ENCODE peak calls at places on chromosomes 12 and 14, in four cellular contexts. One of them, this sample, is unnamed. For H3K27me3, the result is how much of the 10 kb centered on the place peaks cover.

GRCh38 chr12:56338643-56339422 is at the start of gene IL23A:
- DNase-seq in left ventricle myocardium inferior: no peak
- DNase-seq in heart right ventricle: no peak
- DNase-seq in pancreas: no peak
- DNase-seq in this sample: peak

GRCh38 chr14:22598896-22599244 is 770 bp downstream of the ABHD4 start:
- DNase-seq in left ventricle myocardium inferior: no peak
- DNase-seq in heart right ventricle: no peak
- DNase-seq in pancreas: peak
- DNase-seq in this sample: no peak

GRCh38 chr14:59281613-59282012 is 93.1 kb downstream of the DAAM1 start:
- DNase-seq in left ventricle myocardium inferior: no peak
- DNase-seq in heart right ventricle: no peak
- DNase-seq in pancreas: no peak
- DNase-seq in this sample: no peak

GRCh38 chr14:35867280-35867629 is 41.1 kb downstream of the BRMS1L start:
- DNase-seq in left ventricle myocardium inferior: no peak
- DNase-seq in heart right ventricle: no peak
- DNase-seq in pancreas: no peak
- DNase-seq in this sample: no peak

GRCh38 chr14:103542545-103543088 is 13.6 kb downstream of the TRMT61A start:
- DNase-seq in left ventricle myocardium inferior: peak
- DNase-seq in heart right ventricle: peak
- DNase-seq in pancreas: peak
- DNase-seq in this sample: no peak

GRCh38 chr12:11922361-11922760 is 148.4 kb upstream of the BCL2L14 start:
- DNase-seq in left ventricle myocardium inferior: no peak
- DNase-seq in heart right ventricle: no peak
- DNase-seq in pancreas: no peak
- DNase-seq in this sample: no peak

GRCh38 chr12:67578976-67579661 is 69.4 kb upstream of the DYRK2 start:
- DNase-seq in left ventricle myocardium inferior: no peak
- DNase-seq in heart right ventricle: no peak
- DNase-seq in pancreas: no peak
- DNase-seq in this sample: no peak

GRCh38 chr12:64706366-64706765 is 52.8 kb downstream of the GNS start:
- DNase-seq in left ventricle myocardium inferior: no peak
- DNase-seq in heart right ventricle: no peak
- DNase-seq in pancreas: no peak
- DNase-seq in this sample: no peak

GRCh38 chr14:103536693-103537092 is 7.7 kb downstream of the TRMT61A start:
- DNase-seq in left ventricle myocardium inferior: no peak
- DNase-seq in heart right ventricle: no peak
- DNase-seq in pancreas: no peak
- DNase-seq in this sample: no peak

GRCh38 chr12:115362319-115362976 is 678.5 kb upstream of the TBX3 start:
- DNase-seq in left ventricle myocardium inferior: no peak
- DNase-seq in heart right ventricle: no peak
- DNase-seq in pancreas: no peak
- DNase-seq in this sample: no peak

GRCh38 chr14:66017960-66018359 is 468.2 kb upstream of the CCDC196 start:
- DNase-seq in left ventricle myocardium inferior: no peak
- DNase-seq in heart right ventricle: no peak
- DNase-seq in pancreas: no peak
- DNase-seq in this sample: no peak

GRCh38 chr14:99562848-99563748 is 40.9 kb downstream of the CCDC85C start:
- DNase-seq in left ventricle myocardium inferior: peak
- DNase-seq in heart right ventricle: peak
- DNase-seq in pancreas: peak
- DNase-seq in this sample: peak

GRCh38 chr12:115771601-115772000 is 505.9 kb downstream of the MED13L start:
- DNase-seq in left ventricle myocardium inferior: no peak
- DNase-seq in heart right ventricle: no peak
- DNase-seq in pancreas: no peak
- DNase-seq in this sample: no peak

GRCh38 chr12:110501378-110501721 is 561 bp downstream of the VPS29 start:
- DNase-seq in left ventricle myocardium inferior: no peak
- DNase-seq in heart right ventricle: no peak
- DNase-seq in pancreas: no peak
- DNase-seq in this sample: no peak

GRCh38 chr12:45989277-45989856 is 1.0 kb downstream of the SCAF11 start:
- DNase-seq in left ventricle myocardium inferior: no peak
- DNase-seq in heart right ventricle: no peak
- DNase-seq in pancreas: no peak
- DNase-seq in this sample: peak

GRCh38 chr12:47491516-47491915 is 214.3 kb downstream of the RPAP3 start:
- DNase-seq in left ventricle myocardium inferior: no peak
- DNase-seq in heart right ventricle: no peak
- DNase-seq in pancreas: no peak
- DNase-seq in this sample: no peak

GRCh38 chr14:75128596-75128990 is 1.7 kb upstream of the NEK9 start:
- DNase-seq in left ventricle myocardium inferior: no peak
- DNase-seq in heart right ventricle: no peak
- DNase-seq in pancreas: no peak
- DNase-seq in this sample: no peak

GRCh38 chr14:65356327-65356836 is 56.1 kb upstream of the FUT8 start:
- DNase-seq in left ventricle myocardium inferior: no peak
- DNase-seq in heart right ventricle: no peak
- DNase-seq in pancreas: no peak
- DNase-seq in this sample: no peak

GRCh38 chr12:128449146-128449894 is 182.3 kb downstream of the TMEM132C start:
- DNase-seq in left ventricle myocardium inferior: no peak
- DNase-seq in heart right ventricle: no peak
- DNase-seq in pancreas: no peak
- DNase-seq in this sample: no peak

GRCh38 chr12:118371354-118372282 is 1.1 kb downstream of the TAOK3 start:
- DNase-seq in left ventricle myocardium inferior: peak
- DNase-seq in heart right ventricle: peak
- DNase-seq in pancreas: peak
- DNase-seq in this sample: peak

GRCh38 chr14:31371651-31372050 is 48.7 kb downstream of the HEATR5A start:
- DNase-seq in left ventricle myocardium inferior: no peak
- DNase-seq in heart right ventricle: no peak
- DNase-seq in pancreas: no peak
- DNase-seq in this sample: no peak

GRCh38 chr14:63650336-63650952 is 8.8 kb upstream of the WDR89 start:
- DNase-seq in left ventricle myocardium inferior: no peak
- DNase-seq in heart right ventricle: no peak
- DNase-seq in pancreas: peak
- DNase-seq in this sample: no peak

GRCh38 chr12:28872654-28873268 is 276.3 kb upstream of the FAR2 start:
- DNase-seq in left ventricle myocardium inferior: no peak
- DNase-seq in heart right ventricle: peak
- DNase-seq in pancreas: peak
- DNase-seq in this sample: peak

GRCh38 chr14:35341454-35342159 is 49.4 kb downstream of the PSMA6 start:
- DNase-seq in left ventricle myocardium inferior: peak
- DNase-seq in heart right ventricle: peak
- DNase-seq in pancreas: peak
- DNase-seq in this sample: peak

GRCh38 chr12:2559931-2560715 is 234.6 kb upstream of the FKBP4 start:
- DNase-seq in left ventricle myocardium inferior: no peak
- DNase-seq in heart right ventricle: no peak
- DNase-seq in pancreas: no peak
- DNase-seq in this sample: no peak

GRCh38 chr12:31644536-31644935 is 15.0 kb upstream of the ETFBKMT start:
- DNase-seq in left ventricle myocardium inferior: no peak
- DNase-seq in heart right ventricle: no peak
- DNase-seq in pancreas: no peak
- DNase-seq in this sample: no peak

GRCh38 chr14:95356245-95356850 is 36.6 kb upstream of the CLMN start:
- DNase-seq in left ventricle myocardium inferior: no peak
- DNase-seq in heart right ventricle: no peak
- DNase-seq in pancreas: no peak
- DNase-seq in this sample: no peak

GRCh38 chr14:100239840-100240724 is 1.1 kb downstream of the YY1 start:
- DNase-seq in left ventricle myocardium inferior: peak
- DNase-seq in heart right ventricle: peak
- DNase-seq in pancreas: peak
- DNase-seq in this sample: peak

GRCh38 chr14:78170203-78170602 is at the start of gene NRXN3:
- DNase-seq in left ventricle myocardium inferior: no peak
- DNase-seq in heart right ventricle: no peak
- DNase-seq in pancreas: no peak
- DNase-seq in this sample: no peak

GRCh38 chr12:64186789-64187188 is 35.3 kb downstream of the KICS2 start:
- DNase-seq in left ventricle myocardium inferior: no peak
- DNase-seq in heart right ventricle: no peak
- DNase-seq in pancreas: no peak
- DNase-seq in this sample: no peak

GRCh38 chr14:51849095-51849494 is 11.3 kb upstream of the GNG2 start:
- DNase-seq in left ventricle myocardium inferior: no peak
- DNase-seq in heart right ventricle: no peak
- DNase-seq in pancreas: no peak
- DNase-seq in this sample: no peak

GRCh38 chr12:20716037-20716436 is 20.9 kb downstream of the SLCO1C1 start:
- DNase-seq in left ventricle myocardium inferior: no peak
- DNase-seq in heart right ventricle: no peak
- DNase-seq in pancreas: no peak
- DNase-seq in this sample: no peak

DNA sequence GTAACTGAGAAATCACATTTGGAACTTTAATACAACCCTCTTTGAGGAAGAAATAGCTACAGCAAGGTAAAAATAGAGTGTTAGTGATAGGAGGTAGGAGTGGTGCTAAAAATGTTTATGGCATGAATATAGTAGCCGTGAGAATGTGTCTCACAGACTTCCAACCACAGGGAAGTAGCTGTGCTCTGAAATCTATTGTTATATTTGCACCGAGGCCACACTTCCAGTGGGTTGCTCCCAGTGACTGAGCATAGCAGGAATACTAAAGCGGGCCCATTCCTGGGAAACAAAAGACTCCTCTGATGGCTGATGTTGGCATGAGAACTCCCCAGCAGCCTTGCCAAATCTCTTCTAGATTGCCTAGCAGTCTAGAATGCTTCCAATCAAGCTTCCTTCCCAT is 174.1 kb upstream of the PLXNC1 start:
- DNase-seq in left ventricle myocardium inferior: no peak
- DNase-seq in heart right ventricle: no peak
- DNase-seq in pancreas: no peak
- DNase-seq in this sample: no peak
- H3K27ac ChIP-seq in left ventricle myocardium inferior: peak
- H3K27ac ChIP-seq in heart right ventricle: peak
- H3K27ac ChIP-seq in pancreas: no peak
- H3K27ac ChIP-seq in this sample: no peak

DNA sequence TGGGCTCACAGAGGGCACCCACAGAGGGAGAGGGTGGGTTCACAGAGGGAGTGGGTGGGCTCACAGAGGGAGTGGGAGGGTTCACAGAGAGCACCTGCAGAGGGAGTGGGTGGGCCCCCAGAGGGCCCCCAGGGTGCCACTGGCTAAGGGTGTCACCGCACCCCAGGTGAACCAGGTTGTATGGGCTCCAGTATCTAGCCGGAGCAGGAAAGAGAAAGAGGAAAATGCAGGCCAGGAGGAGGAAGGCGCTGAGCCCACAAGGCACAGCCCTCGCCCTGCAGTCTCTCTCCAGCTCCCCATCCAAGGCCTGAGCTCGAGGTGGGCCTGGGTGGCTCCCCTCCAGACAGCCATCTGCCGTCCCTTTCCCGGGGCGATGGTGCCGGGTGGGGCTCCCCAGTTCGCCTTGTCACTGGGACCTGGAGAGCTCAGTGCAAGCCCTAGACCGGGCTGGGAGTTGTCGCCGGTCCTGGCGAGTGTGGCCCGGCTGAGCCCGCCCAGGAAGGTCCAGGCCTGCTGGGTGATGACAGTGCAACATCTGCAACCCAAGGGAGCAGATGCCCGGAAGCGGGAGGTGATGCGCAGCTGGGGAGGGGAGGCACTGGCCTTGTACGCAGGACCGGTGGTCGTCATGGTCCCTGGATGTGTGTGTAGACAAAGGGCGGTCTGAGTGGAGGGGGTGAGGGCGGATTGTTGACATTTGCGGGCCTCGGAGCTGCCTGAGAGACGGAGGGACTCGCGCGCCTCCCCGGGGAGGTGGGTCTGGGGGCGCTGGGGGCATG is 760 bp downstream of the TMEM179 start:
- DNase-seq in left ventricle myocardium inferior: no peak
- DNase-seq in heart right ventricle: no peak
- DNase-seq in pancreas: no peak
- DNase-seq in this sample: no peak
- H3K27me3 ChIP-seq in left ventricle myocardium inferior: half or more
- H3K27me3 ChIP-seq in heart right ventricle: half or more
- H3K27me3 ChIP-seq in pancreas: under half
- H3K27me3 ChIP-seq in this sample: under half

GRCh38 chr14:70585221-70585620 is 15.2 kb downstream of the MED6 start:
- DNase-seq in left ventricle myocardium inferior: no peak
- DNase-seq in heart right ventricle: no peak
- DNase-seq in pancreas: no peak
- DNase-seq in this sample: no peak
- TF ChIP-seq CTCF in left ventricle myocardium inferior: no peak
- TF ChIP-seq CTCF in heart right ventricle: no peak
- TF ChIP-seq CTCF in pancreas: no peak
- TF ChIP-seq CTCF in this sample: no peak

GRCh38 chr12:95415451-95415850 is 58.5 kb upstream of the METAP2 start:
- DNase-seq in left ventricle myocardium inferior: no peak
- DNase-seq in heart right ventricle: no peak
- DNase-seq in pancreas: no peak
- DNase-seq in this sample: no peak
- H3K27ac ChIP-seq in left ventricle myocardium inferior: no peak
- H3K27ac ChIP-seq in heart right ventricle: no peak
- H3K27ac ChIP-seq in pancreas: no peak
- H3K27ac ChIP-seq in this sample: no peak

DNA sequence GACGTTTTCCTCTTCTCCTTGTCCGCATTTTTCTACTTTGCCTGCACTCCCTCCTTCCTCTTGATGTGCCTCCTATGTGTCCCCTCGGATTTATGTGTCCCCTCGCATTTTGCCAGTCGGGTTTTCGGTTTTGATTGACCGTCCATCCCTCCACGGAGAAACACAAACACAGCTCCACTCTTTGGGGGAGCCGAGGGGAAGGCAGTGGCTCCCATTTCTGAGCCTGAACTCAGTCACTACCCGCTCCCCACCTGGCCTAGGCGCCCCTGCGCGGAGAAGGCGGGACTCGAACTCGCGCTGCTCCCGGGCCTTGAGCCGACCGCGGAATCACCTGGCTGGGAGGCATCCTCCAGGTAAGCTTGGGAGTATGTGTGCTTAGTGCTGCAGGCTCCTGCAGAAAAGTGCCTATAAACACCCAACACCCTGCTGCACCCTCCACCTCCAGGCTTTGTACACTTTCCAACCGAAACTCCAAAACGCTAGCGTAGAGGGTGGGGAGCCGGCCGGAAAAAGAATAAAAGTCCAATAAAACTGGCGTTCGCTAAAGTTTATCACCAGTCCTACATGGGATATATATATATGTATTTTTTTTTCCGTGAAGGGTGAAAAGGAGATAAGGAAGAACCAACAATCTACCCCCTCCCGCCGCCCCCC is 3.4 kb upstream of the CCND2 start:
- DNase-seq in left ventricle myocardium inferior: no peak
- DNase-seq in heart right ventricle: peak
- DNase-seq in pancreas: no peak
- DNase-seq in this sample: peak
- H3K27me3 ChIP-seq in left ventricle myocardium inferior: half or more
- H3K27me3 ChIP-seq in heart right ventricle: under half
- H3K27me3 ChIP-seq in pancreas: under half
- H3K27me3 ChIP-seq in this sample: under half